ENCODE peak calls at places on chromosomes 2 and 18, in ten cellular contexts. U is adrenal gland, T is AG09319, D is AG10803, B is fibroblast of lung, N is stomach, L is astrocyte of the cerebellum, V is fibroblast of mammary gland, P is A549, Z is upper lobe of right lung. A is an unnamed sample.

GRCh38 chr18:8389391-8390340 is 219.6 kb upstream of the RAB12 start:
- DNase-seq in T (peak), Z (peak), B (peak), P (peak), U (peak), L (peak), V (peak), N (peak), D (peak), A (peak)

GRCh38 chr18:45954070-45954712 is 12.9 kb downstream of the EPG5 start:
- DNase-seq in Z (no peak), V (peak), L (peak), U (peak), B (peak), N (no peak), T (peak), D (peak), P (peak), A (no peak)

GRCh38 chr2:100976634-100977391 is 25.3 kb upstream of the RPL31 start:
- DNase-seq in T (no peak), U (no peak), N (no peak), Z (peak), P (no peak), V (no peak), L (no peak), B (no peak), D (no peak), A (no peak)

GRCh38 chr18:77124452-77124922 is 8.1 kb downstream of the MBP start:
- DNase-seq in B (no peak), L (no peak), V (no peak), P (no peak), U (no peak), N (no peak), T (no peak), D (no peak), Z (no peak), A (peak)

GRCh38 chr2:30078521-30078920 is 68.3 kb upstream of the YPEL5 start:
- DNase-seq in P (no peak), L (no peak), T (no peak), V (peak), Z (no peak), U (no peak), N (no peak), D (peak), B (no peak), A (no peak)

GRCh38 chr2:23631391-23631790 is 246.4 kb downstream of the KLHL29 start:
- DNase-seq in Z (no peak), V (no peak), L (no peak), P (no peak), N (no peak), T (no peak), B (no peak), U (no peak), D (no peak), A (no peak)

GRCh38 chr18:66495844-66496243 is 108.0 kb downstream of the CDH19 start:
- DNase-seq in V (peak), L (peak), Z (peak), U (peak), N (peak), P (peak), B (peak), D (no peak), T (no peak), A (no peak)

GRCh38 chr18:55402731-55403405 is 185.1 kb downstream of the TCF4 start:
- DNase-seq in D (no peak), Z (no peak), U (no peak), L (no peak), T (no peak), P (no peak), N (no peak), B (peak), V (no peak), A (no peak)

GRCh38 chr2:67917332-67918054 is 145.3 kb downstream of the C1D start:
- DNase-seq in D (peak), N (no peak), U (no peak), Z (no peak), L (peak), B (peak), P (peak), T (peak), V (peak), A (no peak)

GRCh38 chr2:6999161-6999877 is 82.1 kb downstream of the RNF144A start:
- DNase-seq in Z (no peak), L (no peak), U (no peak), B (no peak), D (no peak), V (no peak), P (no peak), T (no peak), N (no peak), A (no peak)

DNA sequence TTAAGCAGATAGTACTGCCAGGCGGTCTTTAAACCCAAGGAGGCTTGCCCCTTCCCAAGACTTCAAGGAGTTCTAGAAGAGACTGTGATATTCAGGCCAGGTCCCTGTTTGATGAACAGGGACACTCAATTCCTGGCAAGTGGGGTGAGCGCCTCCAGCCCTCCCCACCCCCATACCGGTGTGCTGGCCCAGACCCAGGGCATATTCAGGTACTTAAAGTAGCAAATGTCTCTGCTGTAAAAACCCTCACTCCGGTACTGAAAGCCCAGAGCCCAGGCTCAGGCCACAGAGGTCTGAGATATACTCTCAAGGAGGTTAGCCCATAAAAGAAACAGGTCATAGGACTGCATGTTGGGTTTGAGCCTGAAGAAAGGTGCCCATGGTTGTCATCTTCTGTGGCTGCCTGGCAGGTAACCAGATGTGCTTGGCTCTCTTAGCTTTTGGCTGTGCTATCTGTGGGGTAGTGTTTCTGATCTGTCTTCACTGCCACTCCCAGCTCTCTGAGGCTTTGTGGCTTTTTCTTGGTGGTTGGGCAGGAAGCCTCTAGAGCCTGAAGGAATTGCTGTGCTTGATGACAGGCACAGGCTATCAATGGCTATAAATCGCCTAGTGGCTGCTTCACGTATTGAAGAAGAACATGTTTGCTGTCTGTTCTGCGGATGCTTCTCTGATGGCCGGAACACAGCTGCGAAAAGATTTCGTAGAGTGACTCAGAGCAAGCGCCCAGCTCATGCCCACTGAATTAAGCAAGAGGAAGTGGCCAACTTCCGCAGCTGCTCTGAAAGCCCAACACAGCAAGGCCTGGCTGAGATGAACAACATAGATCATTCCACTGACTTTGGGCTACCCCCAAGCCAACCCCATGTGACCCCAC is 63.3 kb upstream of the ALPP start:
- DNase-seq in V (peak), Z (peak), B (peak), U (peak), L (peak), D (peak), T (no peak), N (peak), P (no peak), A (peak)
- TF ChIP-seq CTCF in V (no peak), Z (peak), B (no peak), U (no peak), L (peak), D (peak), T (no peak), N (peak), P (no peak), A (no peak)

DNA sequence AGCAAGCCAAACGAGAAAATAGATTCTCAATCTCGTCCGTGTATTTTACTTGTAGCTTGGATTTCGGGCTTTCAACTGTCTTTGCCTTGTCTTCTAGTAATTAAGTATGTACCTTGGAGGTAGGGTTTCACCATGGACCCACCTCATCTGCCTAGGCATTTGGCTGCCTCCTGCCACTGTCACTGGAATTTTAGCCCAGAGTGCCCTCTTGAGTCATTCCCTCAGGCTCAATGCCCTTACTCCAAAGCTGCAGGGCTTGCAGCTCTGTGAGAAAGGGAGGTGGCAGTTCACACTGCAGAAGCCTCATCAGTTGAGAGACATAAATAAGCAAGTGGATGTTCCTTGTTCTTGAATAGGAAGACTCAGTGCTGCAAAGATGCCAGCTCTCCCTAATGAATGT is 89.6 kb downstream of the VSNL1 start:
- DNase-seq in T (no peak), N (no peak), B (no peak), P (no peak), Z (no peak), V (no peak), L (no peak), U (no peak), D (no peak), A (no peak)
- TF ChIP-seq CTCF in T (no peak), N (no peak), B (no peak), P (no peak), Z (no peak), V (no peak), L (no peak), U (no peak), D (no peak), A (no peak)

GRCh38 chr2:109208071-109208950 is 79.3 kb downstream of the SH3RF3 start:
- DNase-seq in B (peak), U (no peak), P (peak), Z (no peak), V (peak), N (no peak), L (no peak), T (peak), D (peak), A (peak)
- TF ChIP-seq CTCF in B (no peak), U (no peak), P (no peak), Z (no peak), V (peak), N (no peak), L (no peak), T (no peak), D (no peak), A (no peak)

GRCh38 chr2:85750509-85751299 is 3.1 kb upstream of the ATOH8 start:
- DNase-seq in D (peak), L (no peak), P (peak), B (peak), U (peak), T (no peak), V (peak), Z (peak), N (peak), A (peak)

GRCh38 chr2:85751300-85751575 is 2.6 kb upstream of the ATOH8 start:
- DNase-seq in L (no peak), V (no peak), B (no peak), Z (no peak), D (no peak), P (no peak), T (no peak), U (no peak), N (no peak), A (no peak)

GRCh38 chr2:85748039-85748438 is 5.8 kb upstream of the ATOH8 start:
- DNase-seq in L (no peak), D (no peak), P (no peak), V (no peak), T (no peak), B (no peak), N (no peak), Z (no peak), U (no peak), A (no peak)

GRCh38 chr2:85747441-85747840 is 6.3 kb upstream of the ATOH8 start:
- DNase-seq in N (no peak), P (no peak), Z (no peak), U (no peak), V (no peak), L (no peak), B (no peak), D (no peak), T (no peak), A (no peak)

GRCh38 chr2:85748948-85749875 is 4.6 kb upstream of the ATOH8 start:
- DNase-seq in U (no peak), N (no peak), B (no peak), P (no peak), T (no peak), V (no peak), L (no peak), Z (no peak), D (peak), A (peak)
- TF ChIP-seq CTCF in U (no peak), N (no peak), B (no peak), P (no peak), T (no peak), V (no peak), L (no peak), Z (no peak), D (peak), A (peak)

GRCh38 chr2:176852667-176853066 is 359.9 kb upstream of the HNRNPA3 start:
- DNase-seq in N (no peak), D (no peak), T (no peak), L (no peak), U (no peak), B (no peak), V (no peak), P (no peak), Z (no peak), A (no peak)
- TF ChIP-seq CTCF in N (no peak), D (no peak), T (no peak), L (no peak), U (no peak), B (no peak), V (no peak), P (no peak), Z (no peak), A (no peak)

DNA sequence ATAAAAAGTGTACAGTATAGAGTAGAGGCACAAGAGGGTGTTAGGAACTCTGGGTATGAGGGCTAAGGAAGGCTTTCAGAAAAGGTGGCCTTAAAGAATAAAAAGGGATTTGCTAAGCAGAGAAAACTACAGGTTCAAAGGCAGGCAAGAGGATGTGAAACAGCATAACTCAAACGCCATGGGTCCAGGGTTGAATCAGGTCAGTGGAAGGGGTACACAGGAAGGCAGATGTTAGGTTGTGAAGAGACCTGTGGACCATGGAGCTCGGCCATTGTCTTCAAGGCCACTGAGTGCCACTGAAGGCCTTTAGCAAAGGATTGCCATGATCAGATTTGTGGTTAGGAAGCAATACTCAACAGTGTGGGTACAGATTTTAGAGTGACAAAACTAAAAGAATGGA is 108.2 kb upstream of the FAM98A start:
- DNase-seq in N (no peak), U (no peak), Z (no peak), P (no peak), T (no peak), B (no peak), D (no peak), V (no peak), L (no peak), A (no peak)
- TF ChIP-seq CTCF in N (no peak), U (no peak), Z (no peak), P (no peak), T (no peak), B (no peak), D (no peak), V (no peak), L (no peak), A (no peak)

GRCh38 chr2:171347158-171347557 is 86.6 kb downstream of the METTL8 start:
- DNase-seq in V (no peak), Z (no peak), U (no peak), D (peak), L (no peak), P (no peak), T (no peak), B (no peak), N (no peak), A (no peak)
- TF ChIP-seq CTCF in V (no peak), Z (no peak), U (no peak), D (no peak), L (no peak), P (no peak), T (no peak), B (no peak), N (no peak), A (no peak)

GRCh38 chr2:61707984-61708852 is 145.6 kb downstream of the FAM161A start:
- DNase-seq in T (no peak), U (peak), B (peak), V (peak), D (no peak), Z (no peak), L (no peak), N (peak), P (peak), A (peak)

GRCh38 chr2:61714210-61714609 is 139.7 kb downstream of the FAM161A start:
- DNase-seq in D (no peak), T (no peak), Z (no peak), V (no peak), B (no peak), P (no peak), U (peak), L (no peak), N (no peak), A (peak)

GRCh38 chr2:61713457-61713856 is 140.4 kb downstream of the FAM161A start:
- DNase-seq in U (no peak), T (no peak), B (no peak), P (no peak), L (no peak), N (no peak), V (no peak), D (no peak), Z (no peak), A (no peak)

GRCh38 chr2:61712060-61712459 is 141.8 kb downstream of the FAM161A start:
- DNase-seq in T (no peak), D (no peak), L (no peak), N (no peak), V (no peak), P (no peak), U (no peak), Z (no peak), B (no peak), A (no peak)

DNA sequence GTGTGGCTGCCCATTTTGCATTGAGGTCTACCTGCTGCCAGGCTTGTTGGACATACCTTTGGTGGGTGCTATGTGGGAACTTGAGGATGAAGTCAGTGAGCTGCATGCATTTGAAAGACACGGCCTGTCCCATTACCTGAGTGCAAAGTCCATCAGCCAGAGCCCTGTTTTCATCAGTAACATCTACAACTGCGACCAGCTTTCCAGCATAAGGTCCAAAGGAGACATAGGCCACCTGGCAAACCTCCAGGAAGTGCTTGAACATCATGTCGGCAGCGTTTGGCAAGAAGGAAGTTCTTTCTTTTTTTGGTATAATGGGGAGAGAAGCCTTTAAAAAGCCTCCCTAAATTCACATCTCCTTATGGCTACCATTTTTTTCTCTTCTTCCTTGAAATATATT is 143.1 kb downstream of the FAM161A start:
- DNase-seq in N (no peak), Z (no peak), T (no peak), D (no peak), U (no peak), B (no peak), P (no peak), L (no peak), V (no peak), A (peak)
- TF ChIP-seq CTCF in N (no peak), Z (no peak), T (no peak), D (no peak), U (no peak), B (no peak), P (no peak), L (no peak), V (no peak), A (no peak)

DNA sequence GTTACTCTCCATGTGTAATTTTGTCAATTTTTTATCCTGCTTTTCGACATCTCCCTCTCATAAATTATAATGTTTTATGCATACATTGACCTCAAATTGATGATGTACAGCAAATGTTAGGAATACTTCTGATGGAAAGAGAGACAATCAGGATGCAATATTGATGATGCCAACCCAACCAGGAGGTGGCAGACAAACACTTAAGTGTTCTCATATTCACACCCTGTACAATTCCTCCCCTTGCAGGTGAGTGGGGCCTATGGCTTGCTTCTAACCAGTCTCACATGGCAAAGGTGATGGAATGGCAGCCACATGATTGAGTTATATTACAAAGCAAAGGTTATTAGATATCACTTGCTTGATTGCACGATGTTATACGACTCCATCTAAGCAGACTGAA is 594.3 kb upstream of the REG3G start:
- DNase-seq in Z (no peak), N (no peak), T (no peak), V (no peak), L (no peak), U (no peak), D (no peak), P (peak), B (no peak), A (no peak)
- TF ChIP-seq CTCF in Z (no peak), N (no peak), T (no peak), V (no peak), L (no peak), U (no peak), D (no peak), P (no peak), B (no peak), A (no peak)